ENCODE peak calls at places on chromosomes 13 and 19, in four cellular contexts. O is heart left ventricle, W is ELR, V is neuronal stem cell. Y is an unnamed sample.

GRCh38 chr19:6214881-6215541 is 64.8 kb downstream of the MLLT1 start:
- DNase-seq in O (peak; percentile 23), W (no peak), V (no peak), Y (no peak)

GRCh38 chr19:49677232-49677881 is at the start of gene PRMT1:
- DNase-seq in O (no peak), W (peak; percentile 64), V (no peak), Y (no peak)

GRCh38 chr19:28577199-28577598 is 635.8 kb downstream of the UQCRFS1 start:
- DNase-seq in O (no peak), W (peak; percentile 0), V (no peak), Y (no peak)

GRCh38 chr19:47760632-47760999 is 15.3 kb downstream of the NOP53 start:
- DNase-seq in O (no peak), W (no peak), V (no peak), Y (no peak)

GRCh38 chr13:112725346-112726017 is 35.6 kb downstream of the ATP11A start:
- DNase-seq in O (peak; percentile 77), W (peak; percentile 27), V (no peak), Y (no peak)

GRCh38 chr19:50909240-50910070 is 1.7 kb downstream of the KLK4 start:
- DNase-seq in O (no peak), W (peak; percentile 47), V (peak; percentile 94), Y (peak; percentile 88)

GRCh38 chr19:35755550-35756371 is 1.1 kb downstream of the HSPB6 start:
- DNase-seq in O (peak; percentile 93), W (peak; percentile 32), V (no peak), Y (peak; percentile 20)

GRCh38 chr19:3358919-3359849 is 7.2 kb upstream of the NFIC start:
- DNase-seq in O (peak; percentile 70), W (peak; percentile 55), V (no peak), Y (peak; percentile 86)